ENCODE peak calls at places on chromosomes 5 and 9, in ten cellular contexts. One of them, this sample, is unnamed.

GRCh38 chr9:18982246-18982589 is 50.8 kb downstream of the SAXO1 start:
- DNase-seq in brain microvascular endothelial cell: no peak
- DNase-seq in endothelial cell: no peak
- DNase-seq in GM20000: no peak
- DNase-seq in HEK293T: no peak
- DNase-seq in NCI-H1436: no peak
- DNase-seq in neural progenitor cell: no peak
- DNase-seq in anterior cingulate cortex: no peak
- DNase-seq in GM12891: no peak
- DNase-seq in NCI-H226: no peak
- DNase-seq in this sample: no peak

GRCh38 chr5:28374492-28374934 is 1336.1 kb upstream of the CDH9 start:
- DNase-seq in brain microvascular endothelial cell: no peak
- DNase-seq in endothelial cell: no peak
- DNase-seq in GM20000: no peak
- DNase-seq in HEK293T: no peak
- DNase-seq in NCI-H1436: peak
- DNase-seq in neural progenitor cell: no peak
- DNase-seq in anterior cingulate cortex: no peak
- DNase-seq in GM12891: no peak
- DNase-seq in NCI-H226: peak
- DNase-seq in this sample: peak

GRCh38 chr9:134040176-134040565 is 14.9 kb downstream of the BRD3OS start:
- DNase-seq in brain microvascular endothelial cell: no peak
- DNase-seq in endothelial cell: no peak
- DNase-seq in GM20000: no peak
- DNase-seq in HEK293T: no peak
- DNase-seq in NCI-H1436: no peak
- DNase-seq in neural progenitor cell: no peak
- DNase-seq in anterior cingulate cortex: no peak
- DNase-seq in GM12891: no peak
- DNase-seq in NCI-H226: no peak
- DNase-seq in this sample: no peak

GRCh38 chr9:22395585-22396205 is 50.9 kb upstream of the DMRTA1 start:
- DNase-seq in brain microvascular endothelial cell: peak
- DNase-seq in endothelial cell: no peak
- DNase-seq in GM20000: no peak
- DNase-seq in HEK293T: no peak
- DNase-seq in NCI-H1436: no peak
- DNase-seq in neural progenitor cell: no peak
- DNase-seq in anterior cingulate cortex: no peak
- DNase-seq in GM12891: no peak
- DNase-seq in NCI-H226: peak
- DNase-seq in this sample: peak

GRCh38 chr9:74036549-74037231 is 460.4 kb upstream of the RORB start:
- DNase-seq in brain microvascular endothelial cell: no peak
- DNase-seq in endothelial cell: no peak
- DNase-seq in GM20000: no peak
- DNase-seq in HEK293T: no peak
- DNase-seq in NCI-H1436: no peak
- DNase-seq in neural progenitor cell: no peak
- DNase-seq in anterior cingulate cortex: no peak
- DNase-seq in GM12891: no peak
- DNase-seq in NCI-H226: peak
- DNase-seq in this sample: no peak

GRCh38 chr5:75279324-75279723 is 42.6 kb upstream of the ANKRD31 start:
- DNase-seq in brain microvascular endothelial cell: no peak
- DNase-seq in endothelial cell: no peak
- DNase-seq in GM20000: no peak
- DNase-seq in HEK293T: no peak
- DNase-seq in NCI-H1436: no peak
- DNase-seq in neural progenitor cell: no peak
- DNase-seq in anterior cingulate cortex: no peak
- DNase-seq in GM12891: no peak
- DNase-seq in NCI-H226: no peak
- DNase-seq in this sample: no peak

GRCh38 chr9:2816476-2817141 is 27.3 kb downstream of the PUM3 start:
- DNase-seq in brain microvascular endothelial cell: peak
- DNase-seq in endothelial cell: no peak
- DNase-seq in GM20000: no peak
- DNase-seq in HEK293T: no peak
- DNase-seq in NCI-H1436: no peak
- DNase-seq in neural progenitor cell: no peak
- DNase-seq in anterior cingulate cortex: no peak
- DNase-seq in GM12891: no peak
- DNase-seq in NCI-H226: peak
- DNase-seq in this sample: peak

GRCh38 chr5:178388381-178389030 is 155.9 kb upstream of the PHYKPL start:
- DNase-seq in brain microvascular endothelial cell: peak
- DNase-seq in endothelial cell: no peak
- DNase-seq in GM20000: no peak
- DNase-seq in HEK293T: no peak
- DNase-seq in NCI-H1436: no peak
- DNase-seq in neural progenitor cell: no peak
- DNase-seq in anterior cingulate cortex: no peak
- DNase-seq in GM12891: no peak
- DNase-seq in NCI-H226: peak
- DNase-seq in this sample: no peak

GRCh38 chr9:113929634-113930092 is 53.6 kb downstream of the ZNF618 start:
- DNase-seq in brain microvascular endothelial cell: peak
- DNase-seq in endothelial cell: no peak
- DNase-seq in GM20000: no peak
- DNase-seq in HEK293T: peak
- DNase-seq in NCI-H1436: no peak
- DNase-seq in neural progenitor cell: no peak
- DNase-seq in anterior cingulate cortex: no peak
- DNase-seq in GM12891: no peak
- DNase-seq in NCI-H226: peak
- DNase-seq in this sample: peak

GRCh38 chr5:113232246-113232645 is 202.5 kb downstream of the TSSK1B start:
- DNase-seq in brain microvascular endothelial cell: no peak
- DNase-seq in endothelial cell: no peak
- DNase-seq in GM20000: no peak
- DNase-seq in HEK293T: no peak
- DNase-seq in NCI-H1436: no peak
- DNase-seq in neural progenitor cell: no peak
- DNase-seq in anterior cingulate cortex: no peak
- DNase-seq in GM12891: no peak
- DNase-seq in NCI-H226: peak
- DNase-seq in this sample: no peak

GRCh38 chr9:37408933-37409710 is 13.4 kb upstream of the GRHPR start:
- DNase-seq in brain microvascular endothelial cell: no peak
- DNase-seq in endothelial cell: no peak
- DNase-seq in GM20000: peak
- DNase-seq in HEK293T: no peak
- DNase-seq in NCI-H1436: no peak
- DNase-seq in neural progenitor cell: no peak
- DNase-seq in anterior cingulate cortex: no peak
- DNase-seq in GM12891: peak
- DNase-seq in NCI-H226: no peak
- DNase-seq in this sample: no peak

GRCh38 chr5:148848378-148849031 is 22.1 kb downstream of the ADRB2 start:
- DNase-seq in brain microvascular endothelial cell: no peak
- DNase-seq in endothelial cell: no peak
- DNase-seq in GM20000: no peak
- DNase-seq in HEK293T: no peak
- DNase-seq in NCI-H1436: no peak
- DNase-seq in neural progenitor cell: no peak
- DNase-seq in anterior cingulate cortex: no peak
- DNase-seq in GM12891: no peak
- DNase-seq in NCI-H226: no peak
- DNase-seq in this sample: no peak

GRCh38 chr9:22969350-22969979 is 522.8 kb downstream of the DMRTA1 start:
- DNase-seq in brain microvascular endothelial cell: no peak
- DNase-seq in endothelial cell: no peak
- DNase-seq in GM20000: no peak
- DNase-seq in HEK293T: no peak
- DNase-seq in NCI-H1436: no peak
- DNase-seq in neural progenitor cell: no peak
- DNase-seq in anterior cingulate cortex: no peak
- DNase-seq in GM12891: no peak
- DNase-seq in NCI-H226: no peak
- DNase-seq in this sample: no peak

GRCh38 chr9:135126480-135127187 is 39.2 kb downstream of the OLFM1 start:
- DNase-seq in brain microvascular endothelial cell: no peak
- DNase-seq in endothelial cell: no peak
- DNase-seq in GM20000: no peak
- DNase-seq in HEK293T: no peak
- DNase-seq in NCI-H1436: no peak
- DNase-seq in neural progenitor cell: no peak
- DNase-seq in anterior cingulate cortex: no peak
- DNase-seq in GM12891: no peak
- DNase-seq in NCI-H226: peak
- DNase-seq in this sample: no peak

GRCh38 chr5:157217289-157218024 is 36.8 kb downstream of the ITK start:
- DNase-seq in brain microvascular endothelial cell: no peak
- DNase-seq in endothelial cell: no peak
- DNase-seq in GM20000: no peak
- DNase-seq in HEK293T: no peak
- DNase-seq in NCI-H1436: no peak
- DNase-seq in neural progenitor cell: no peak
- DNase-seq in anterior cingulate cortex: no peak
- DNase-seq in GM12891: no peak
- DNase-seq in NCI-H226: no peak
- DNase-seq in this sample: no peak

GRCh38 chr5:12777342-12777741 is 873.1 kb upstream of the CTNND2 start:
- DNase-seq in brain microvascular endothelial cell: no peak
- DNase-seq in endothelial cell: no peak
- DNase-seq in GM20000: no peak
- DNase-seq in HEK293T: no peak
- DNase-seq in NCI-H1436: no peak
- DNase-seq in neural progenitor cell: no peak
- DNase-seq in anterior cingulate cortex: no peak
- DNase-seq in GM12891: no peak
- DNase-seq in NCI-H226: peak
- DNase-seq in this sample: no peak

GRCh38 chr5:145680169-145680568 is 155.0 kb downstream of the PRELID2 start:
- DNase-seq in brain microvascular endothelial cell: no peak
- DNase-seq in endothelial cell: no peak
- DNase-seq in GM20000: no peak
- DNase-seq in HEK293T: peak
- DNase-seq in NCI-H1436: no peak
- DNase-seq in neural progenitor cell: peak
- DNase-seq in anterior cingulate cortex: no peak
- DNase-seq in GM12891: no peak
- DNase-seq in NCI-H226: no peak
- DNase-seq in this sample: no peak

GRCh38 chr5:165161204-165161603 is 1655.8 kb downstream of the MAT2B start:
- DNase-seq in brain microvascular endothelial cell: no peak
- DNase-seq in endothelial cell: peak
- DNase-seq in GM20000: no peak
- DNase-seq in HEK293T: peak
- DNase-seq in NCI-H1436: no peak
- DNase-seq in neural progenitor cell: peak
- DNase-seq in anterior cingulate cortex: no peak
- DNase-seq in GM12891: no peak
- DNase-seq in NCI-H226: no peak
- DNase-seq in this sample: no peak